ENCODE peak calls at places on chromosomes 6 and 20, in nine cellular contexts. B is Right ventricle myocardium superior; R is activated T-helper 1 cell treated with anti-CD3 and anti-CD28 coated beads, Interleukin-2, amount 50 U/mL, for 16 hours; Q is SW 1271; L is stimulated activated naive CD8-positive, alpha-beta T cell treated with anti-CD3 and anti-CD28 coated beads, Interleukin-15, amount 100 ng/mL, for 72 hours; N is left cardiac atrium; V is stimulated activated CD8-positive, alpha-beta memory T cell treated with anti-CD3 and anti-CD28 coated beads, Interleukin-4, amount 100 ng/mL, for 24 hours; Z is lower leg skin; T is GM13976. A is an unnamed sample.

GRCh38 chr6:98835149-98836024 is 1.0 kb downstream of the POU3F2 start:
- DNase-seq in Z (no peak), T (peak; percentile 34), R (no peak), Q (no peak), L (peak; percentile 17), V (no peak), B (peak; percentile 44), N (no peak), A (no peak)

GRCh38 chr6:14310955-14311354 is 193.4 kb downstream of the CD83 start:
- DNase-seq in V (no peak), Q (no peak), B (no peak), T (no peak), L (no peak), Z (no peak), R (no peak), N (no peak), A (peak; percentile 67)

GRCh38 chr6:44001318-44001868 is 125.9 kb downstream of the MRPL14 start:
- DNase-seq in R (no peak), T (peak; percentile 76), Q (no peak), Z (no peak), N (no peak), B (peak; percentile 37), L (no peak), V (no peak), A (peak; percentile 50)

GRCh38 chr6:144362042-144363018 is 77.2 kb downstream of the UTRN start:
- DNase-seq in Z (no peak), B (no peak), R (no peak), V (no peak), T (no peak), L (no peak), N (no peak), Q (peak; percentile 25), A (peak; percentile 17)

GRCh38 chr20:52312131-52312729 is 120.7 kb upstream of the ZFP64 start:
- DNase-seq in Q (no peak), L (peak; percentile 38), Z (peak; percentile 33), B (no peak), N (peak; percentile 19), V (peak; percentile 12), R (peak; percentile 11), T (peak; percentile 45), A (peak; percentile 76)

GRCh38 chr6:158782432-158783166 is 36.6 kb downstream of the EZR start:
- DNase-seq in V (no peak), Q (no peak), T (no peak), B (no peak), Z (no peak), N (no peak), R (no peak), L (no peak), A (no peak)

GRCh38 chr20:61551401-61551800 is 299.3 kb downstream of the CDH4 start:
- DNase-seq in B (no peak), N (no peak), R (no peak), L (no peak), Q (no peak), T (no peak), Z (no peak), V (no peak), A (no peak)

GRCh38 chr6:164048840-164049239 is 634.3 kb downstream of the QKI start:
- DNase-seq in R (no peak), B (no peak), V (no peak), N (no peak), T (no peak), Z (no peak), Q (no peak), L (no peak), A (no peak)

GRCh38 chr6:45801471-45802289 is 214.0 kb downstream of the CLIC5 start:
- DNase-seq in Q (no peak), Z (no peak), B (no peak), V (peak; percentile 15), N (no peak), T (peak; percentile 32), L (peak; percentile 58), R (peak; percentile 2), A (no peak)

GRCh38 chr6:3546121-3546520 is 89.3 kb upstream of the SLC22A23 start:
- DNase-seq in N (no peak), T (no peak), R (no peak), V (no peak), B (no peak), L (no peak), Q (no peak), Z (no peak), A (no peak)

GRCh38 chr20:46058656-46059281 is 29.8 kb downstream of the SLC12A5 start:
- DNase-seq in V (no peak), N (no peak), B (no peak), Z (no peak), T (peak; percentile 51), Q (no peak), R (no peak), L (no peak), A (peak; percentile 8)

GRCh38 chr6:90835584-90836212 is 248.8 kb upstream of the MAP3K7 start:
- DNase-seq in B (no peak), V (no peak), T (no peak), Q (no peak), N (no peak), Z (no peak), R (no peak), L (no peak), A (no peak)

GRCh38 chr6:140303218-140303949 is 928.9 kb upstream of the CITED2 start:
- DNase-seq in B (no peak), R (no peak), T (no peak), L (no peak), N (peak; percentile 43), Z (no peak), Q (no peak), V (no peak), A (no peak)

GRCh38 chr6:116036885-116037284 is 23.8 kb downstream of the FRK start:
- DNase-seq in Z (no peak), R (no peak), B (no peak), Q (no peak), N (no peak), V (no peak), T (no peak), L (no peak), A (no peak)

GRCh38 chr6:163490826-163491577 is 76.5 kb downstream of the QKI start:
- DNase-seq in V (no peak), R (no peak), T (no peak), L (no peak), B (peak; percentile 78), Z (peak; percentile 73), N (peak; percentile 76), Q (no peak), A (peak; percentile 55)

A was measured in mesenchymal stem cell.